ENCODE peak calls at places on chromosome 17, in four cellular contexts. K is stimulated activated CD8-positive, alpha-beta memory T cell treated with anti-CD3 and anti-CD28 coated beads, Interleukin-7, amount 100 ng/mL, for 1 hour; O is HT-29; A is EH. D is an unnamed sample.

GRCh38 chr17:41615454-41615853 is 2.9 kb upstream of the KRT16 start:
- DNase-seq in K (no peak), O (peak; percentile 37), A (peak; percentile 18), D (no peak)

GRCh38 chr17:61330174-61331150 is 69.2 kb upstream of the TBX2 start:
- DNase-seq in K (no peak), O (no peak), A (no peak), D (no peak)

GRCh38 chr17:35726609-35727460 is 4.6 kb upstream of the RASL10B start:
- DNase-seq in K (no peak), O (peak; percentile 48), A (peak; percentile 98), D (peak; percentile 56)

GRCh38 chr17:50763716-50764450 is 3.4 kb downstream of the ANKRD40CL start:
- DNase-seq in K (no peak), O (peak; percentile 71), A (no peak), D (no peak)

GRCh38 chr17:2347805-2348685 is 10.7 kb downstream of the SGSM2 start:
- DNase-seq in K (no peak), O (peak; percentile 70), A (peak; percentile 94), D (no peak)

GRCh38 chr17:22454070-22454999 is 762.0 kb downstream of the KCNJ18 start:
- DNase-seq in K (no peak), O (no peak), A (no peak), D (no peak)

GRCh38 chr17:20116683-20117309 is 107.6 kb downstream of the SPECC1 start:
- DNase-seq in K (peak; percentile 29), O (peak; percentile 48), A (peak; percentile 70), D (no peak)

GRCh38 chr17:65656390-65657250 is 95.2 kb upstream of the AXIN2 start:
- DNase-seq in K (no peak), O (no peak), A (peak; percentile 9), D (no peak)

GRCh38 chr17:61388561-61389356 is 10.9 kb upstream of the TBX2 start:
- DNase-seq in K (no peak), O (no peak), A (no peak), D (no peak)

GRCh38 chr17:7858487-7858832 is 657 bp downstream of the CYB5D1 start:
- DNase-seq in K (no peak), O (peak; percentile 38), A (peak; percentile 64), D (no peak)

D was measured in omental fat pad.